ENCODE peak calls at places on chromosomes 2 and 18, in six cellular contexts. A is breast epithelium, Y is endodermal cell, P is SJSA1, G is GM23248, L is neuronal stem cell. J is an unnamed sample.
A peak's percentile ranks its signal among the peaks of the same experiment; 100 is the strongest.

GRCh38 chr2:11541693-11542274 is 7.9 kb downstream of the GREB1 start:
- DNase-seq in G (no peak), A (no peak), Y (no peak), L (no peak), P (no peak), J (no peak)

GRCh38 chr2:235268535-235268934 is 225.3 kb upstream of the AGAP1 start:
- DNase-seq in P (peak; percentile 72), Y (no peak), G (peak; percentile 64), L (no peak), A (no peak), J (no peak)

GRCh38 chr2:10385933-10386773 is 62.0 kb downstream of the ODC1 start:
- DNase-seq in G (peak; percentile 83), L (no peak), Y (no peak), P (peak; percentile 70), A (no peak), J (no peak)

GRCh38 chr2:150076281-150076680 is 411.2 kb downstream of the RND3 start:
- DNase-seq in G (peak; percentile 86), L (no peak), P (no peak), Y (no peak), A (no peak), J (no peak)

GRCh38 chr2:146602383-146602782 is 1242.4 kb upstream of the ACVR2A start:
- DNase-seq in Y (no peak), G (peak; percentile 72), P (peak; percentile 2), A (no peak), L (no peak), J (no peak)

GRCh38 chr2:26571316-26571715 is 69.8 kb downstream of the CIB4 start:
- DNase-seq in L (no peak), G (no peak), Y (peak; percentile 14), A (no peak), P (no peak), J (no peak)

GRCh38 chr2:235979753-235980459 is 188.3 kb downstream of the GBX2 start:
- DNase-seq in A (no peak), P (no peak), Y (no peak), L (no peak), G (no peak), J (no peak)

GRCh38 chr2:218067523-218067922 is 1.5 kb upstream of the RUFY4 start:
- DNase-seq in P (no peak), G (no peak), A (no peak), L (no peak), Y (no peak), J (no peak)

GRCh38 chr2:10873790-10874437 is 37.8 kb upstream of the KCNF1 start:
- DNase-seq in P (no peak), L (no peak), G (peak; percentile 68), Y (peak; percentile 51), A (no peak), J (peak; percentile 78)

GRCh38 chr2:15155959-15156574 is 405.1 kb downstream of the NBAS start:
- DNase-seq in G (no peak), Y (peak; percentile 67), P (no peak), L (no peak), A (no peak), J (no peak)

GRCh38 chr2:38465789-38466127 is 88.7 kb upstream of the ATL2 start:
- DNase-seq in P (no peak), Y (peak; percentile 86), A (peak; percentile 26), L (no peak), G (peak; percentile 49), J (peak; percentile 56)

GRCh38 chr18:8980496-8981402 is 121.8 kb upstream of the NDUFV2 start:
- DNase-seq in G (no peak), P (peak; percentile 77), Y (no peak), A (no peak), L (peak; percentile 35), J (no peak)

GRCh38 chr2:108346827-108347226 is 30.9 kb upstream of the SULT1C4 start:
- DNase-seq in L (no peak), G (no peak), A (no peak), P (no peak), Y (no peak), J (no peak)

GRCh38 chr2:218671077-218671653 is 637 bp downstream of the RNF25 start:
- DNase-seq in P (no peak), L (no peak), G (peak; percentile 75), A (no peak), Y (no peak), J (no peak)

GRCh38 chr18:58303363-58303762 is 259.3 kb downstream of the NEDD4L start:
- DNase-seq in G (no peak), L (no peak), Y (no peak), P (no peak), A (no peak), J (no peak)

GRCh38 chr18:53153281-53153680 is 813.3 kb downstream of the DCC start:
- DNase-seq in Y (peak; percentile 78), A (no peak), P (no peak), L (no peak), G (no peak), J (no peak)

GRCh38 chr2:168378960-168379669 is 77.0 kb upstream of the CERS6 start:
- DNase-seq in G (no peak), A (no peak), L (no peak), Y (no peak), P (no peak), J (no peak)

GRCh38 chr18:63183263-63183662 is 136.3 kb downstream of the BCL2 start:
- DNase-seq in A (no peak), Y (no peak), G (no peak), L (no peak), P (no peak), J (no peak)

GRCh38 chr2:207463433-207463832 is 66.3 kb upstream of the CREB1 start:
- DNase-seq in Y (no peak), A (no peak), G (peak; percentile 77), L (no peak), P (no peak), J (no peak)

GRCh38 chr2:164496421-164496820 is 124.9 kb downstream of the GRB14 start:
- DNase-seq in L (no peak), A (no peak), G (no peak), Y (no peak), P (no peak), J (no peak)

DNA sequence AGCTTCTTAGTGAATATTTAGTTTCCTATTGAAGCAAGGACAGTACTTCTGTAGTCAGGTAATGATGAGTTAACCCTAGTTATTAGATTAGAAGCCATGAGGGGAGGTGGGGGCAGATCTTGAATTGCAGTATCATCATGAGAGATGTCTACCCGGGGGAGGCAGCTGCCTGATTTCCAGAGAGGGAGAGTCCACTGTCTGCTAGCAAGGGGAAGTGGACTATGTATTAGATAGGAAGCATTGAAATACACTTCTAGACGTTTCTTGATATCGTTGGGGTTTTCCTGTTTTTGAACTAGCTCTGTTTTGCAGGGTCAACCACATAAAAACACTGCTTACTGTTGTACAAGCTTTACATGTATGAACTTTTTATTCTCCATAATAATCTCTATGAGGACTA is 38.8 kb downstream of the APLF start:
- DNase-seq in G (no peak), A (no peak), P (no peak), Y (no peak), L (no peak), J (no peak)
- H3K4me1 ChIP-seq in G (no peaks in the 10 kb centered on the region), A (no peaks in the 10 kb centered on the region), P (no peaks in the 10 kb centered on the region), Y (no peaks in the 10 kb centered on the region), L (no peaks in the 10 kb centered on the region), J (no peaks in the 10 kb centered on the region)

GRCh38 chr18:26479686-26480079 is 68.7 kb downstream of the KCTD1 start:
- DNase-seq in G (peak; percentile 43), Y (no peak), P (no peak), A (no peak), L (no peak), J (no peak)
- H3K4me1 ChIP-seq in G (peaks cover 44% of the 10 kb centered on the region), Y (no peaks in the 10 kb centered on the region), P (peaks cover 51% of the 10 kb centered on the region), A (no peaks in the 10 kb centered on the region), L (no peaks in the 10 kb centered on the region), J (peaks cover 7% of the 10 kb centered on the region)

GRCh38 chr2:45260946-45261345 is 251.7 kb upstream of the SIX2 start:
- DNase-seq in L (no peak), P (no peak), G (no peak), Y (no peak), A (no peak), J (no peak)

GRCh38 chr2:45258251-45258775 is 249.1 kb upstream of the SIX2 start:
- DNase-seq in G (no peak), P (no peak), A (no peak), L (no peak), Y (no peak), J (no peak)

GRCh38 chr2:45257820-45258219 is 248.6 kb upstream of the SIX2 start:
- DNase-seq in Y (no peak), G (no peak), P (no peak), A (no peak), L (no peak), J (no peak)

GRCh38 chr2:45259144-45259543 is 249.9 kb upstream of the SIX2 start:
- DNase-seq in G (no peak), L (no peak), A (no peak), P (no peak), Y (no peak), J (no peak)

DNA sequence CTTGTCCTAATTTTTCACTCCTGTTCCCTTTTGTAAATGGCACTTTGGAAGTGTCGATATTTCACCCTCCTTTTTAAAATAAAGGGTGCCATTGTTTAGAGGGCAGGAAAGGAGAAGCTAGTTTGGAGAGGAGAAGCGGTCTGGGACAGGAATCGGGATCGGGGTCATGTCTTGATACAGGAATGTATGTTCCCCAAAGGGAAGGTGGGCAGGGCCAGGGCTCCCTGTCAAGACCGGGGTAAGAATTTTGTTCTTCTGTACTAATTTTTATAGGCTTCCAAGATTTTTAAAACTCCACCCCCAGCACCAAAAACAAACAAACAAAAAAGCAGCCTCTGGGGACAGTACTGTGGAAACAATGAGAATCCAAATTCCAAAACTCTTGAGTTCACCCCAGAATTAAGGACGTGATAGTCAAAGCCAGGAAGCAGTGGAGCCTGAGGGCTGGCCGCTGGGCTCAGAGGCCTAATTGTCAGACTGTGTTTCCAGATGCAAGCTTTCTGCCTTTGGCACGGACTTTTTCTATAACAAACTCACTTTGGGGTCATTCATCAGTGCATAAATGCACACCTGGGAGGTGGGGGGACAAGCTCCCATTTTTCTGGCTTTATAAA is 250.4 kb upstream of the SIX2 start:
- DNase-seq in P (peak; percentile 39), A (no peak), G (no peak), Y (no peak), L (no peak), J (no peak)
- H3K4me1 ChIP-seq in P (peaks cover 48% of the 10 kb centered on the region), A (no peaks in the 10 kb centered on the region), G (no peaks in the 10 kb centered on the region), Y (peaks cover 18% of the 10 kb centered on the region), L (peaks cover 16% of the 10 kb centered on the region), J (no peaks in the 10 kb centered on the region)

GRCh38 chr18:12034241-12035100 is 53.2 kb downstream of the IMPA2 start:
- DNase-seq in P (no peak), Y (no peak), A (peak; percentile 8), G (no peak), L (no peak), J (no peak)

GRCh38 chr18:12032786-12033642 is 51.7 kb downstream of the IMPA2 start:
- DNase-seq in P (no peak), A (peak; percentile 6), Y (no peak), L (no peak), G (peak; percentile 89), J (no peak)

GRCh38 chr18:12033643-12034025 is 52.3 kb downstream of the IMPA2 start:
- DNase-seq in L (no peak), G (no peak), P (no peak), A (no peak), Y (no peak), J (no peak)

GRCh38 chr18:12036201-12036751 is 55.0 kb downstream of the IMPA2 start:
- DNase-seq in P (no peak), A (peak; percentile 11), L (no peak), G (no peak), Y (no peak), J (no peak)

GRCh38 chr18:12035481-12035880 is 54.2 kb downstream of the IMPA2 start:
- DNase-seq in L (no peak), G (no peak), Y (no peak), A (peak; percentile 14), P (no peak), J (no peak)
- H3K4me1 ChIP-seq in L (peaks cover 4% of the 10 kb centered on the region), G (peaks cover 22% of the 10 kb centered on the region), Y (peaks cover 3% of the 10 kb centered on the region), A (no peaks in the 10 kb centered on the region), P (peaks cover 8% of the 10 kb centered on the region), J (no peaks in the 10 kb centered on the region)